ENCODE peak calls at places on chromosomes 2 and 18, in five cellular contexts. N is fibroblast of pulmonary artery; U is SK-N-DZ; K is stimulated activated naive CD8-positive, alpha-beta T cell treated with anti-CD3 and anti-CD28 coated beads, Interleukin-15, Interleukin-2, amounts not matched to agents 100 U/mL and 50 U/mL, for 24 hours; T is activated CD4-positive, alpha-beta T cell treated with anti-CD3 and anti-CD28 coated beads for 48 hours. A is an unnamed sample.

GRCh38 chr2:172305066-172305465 is 122.3 kb upstream of the ITGA6 start:
- DNase-seq in N (no peak), T (no peak), K (no peak), U (no peak), A (no peak)

GRCh38 chr2:3728104-3729054 is 25.0 kb downstream of the DCDC2C start:
- DNase-seq in T (no peak), K (no peak), U (peak), N (peak), A (peak)

GRCh38 chr2:28316546-28317335 is 75.9 kb upstream of the FOSL2 start:
- DNase-seq in T (no peak), K (no peak), N (no peak), U (no peak), A (no peak)

GRCh38 chr2:102553601-102554000 is 65.8 kb upstream of the SLC9A2 start:
- DNase-seq in T (no peak), U (no peak), N (no peak), K (no peak), A (no peak)

GRCh38 chr18:31819106-31819924 is 58.6 kb upstream of the SLC25A52 start:
- DNase-seq in T (no peak), K (no peak), U (peak), N (peak), A (peak)

GRCh38 chr2:152098798-152099654 is at the start of gene CACNB4:
- DNase-seq in T (peak), N (peak), U (peak), K (peak), A (no peak)

GRCh38 chr2:47735046-47735445 is 47.9 kb upstream of the MSH6 start:
- DNase-seq in N (no peak), U (no peak), K (no peak), T (no peak), A (no peak)

GRCh38 chr18:56560992-56561391 is 77.4 kb downstream of the TXNL1 start:
- DNase-seq in K (no peak), N (no peak), U (no peak), T (no peak), A (no peak)

GRCh38 chr2:128354731-128355470 is 36.2 kb upstream of the HS6ST1 start:
- DNase-seq in N (peak), T (no peak), U (no peak), K (no peak), A (peak)

GRCh38 chr2:9554841-9555337 is 741 bp downstream of the ADAM17 start:
- DNase-seq in N (peak), K (peak), U (peak), T (peak), A (peak)

GRCh38 chr18:43141208-43141607 is 25.7 kb upstream of the RIT2 start:
- DNase-seq in T (no peak), U (no peak), K (no peak), N (no peak), A (no peak)

GRCh38 chr2:28687181-28687580 is 64.4 kb upstream of the PPP1CB start:
- DNase-seq in U (no peak), T (no peak), K (no peak), N (no peak), A (no peak)

GRCh38 chr2:160225722-160226121 is 25.6 kb upstream of the ITGB6 start:
- DNase-seq in K (no peak), U (no peak), N (no peak), T (no peak), A (no peak)

GRCh38 chr2:188181035-188181434 is 110.6 kb upstream of the GULP1 start:
- DNase-seq in N (peak), K (no peak), U (no peak), T (no peak), A (no peak)

GRCh38 chr2:240589381-240589780 is 2.8 kb downstream of the CAPN10 start:
- DNase-seq in U (no peak), N (no peak), K (no peak), T (no peak), A (no peak)

GRCh38 chr18:67788784-67789545 is 272.4 kb upstream of the DSEL start:
- DNase-seq in T (no peak), U (no peak), K (no peak), N (no peak), A (no peak)

GRCh38 chr2:230904856-230905447 is 20.1 kb downstream of the GPR55 start:
- DNase-seq in N (no peak), U (no peak), T (peak), K (no peak), A (no peak)

GRCh38 chr2:238875161-238875530 is 27.3 kb downstream of the TWIST2 start:
- DNase-seq in T (no peak), K (no peak), U (no peak), N (peak), A (no peak)

GRCh38 chr2:163698857-163699256 is 37.0 kb downstream of the FIGN start:
- DNase-seq in K (no peak), N (no peak), U (no peak), T (no peak), A (no peak)

GRCh38 chr2:95110395-95110794 is 11.2 kb downstream of the MRPS5 start:
- DNase-seq in N (no peak), U (no peak), K (no peak), T (no peak), A (no peak)

GRCh38 chr2:88003074-88003755 is 13.1 kb downstream of the RNU2-63P start:
- DNase-seq in T (no peak), U (no peak), K (no peak), N (peak), A (peak)

GRCh38 chr18:28114472-28114871 is 62.5 kb downstream of the CDH2 start:
- DNase-seq in T (no peak), U (no peak), N (peak), K (no peak), A (peak)

GRCh38 chr2:174826051-174826450 is 61.8 kb upstream of the CHRNA1 start:
- DNase-seq in T (no peak), U (no peak), N (peak), K (no peak), A (peak)

GRCh38 chr2:112256654-112257053 is 1.8 kb upstream of the ZC3H8 start:
- DNase-seq in N (no peak), T (no peak), U (no peak), K (no peak), A (no peak)

GRCh38 chr2:157304811-157305712 is 20.6 kb downstream of the ERMN start:
- DNase-seq in K (no peak), N (peak), U (no peak), T (no peak), A (peak)

GRCh38 chr2:159471340-159471739 is 145.0 kb downstream of the BAZ2B start:
- DNase-seq in N (no peak), K (no peak), T (no peak), U (no peak), A (no peak)

GRCh38 chr2:111123751-111124150 is 3.0 kb downstream of the BCL2L11 start:
- DNase-seq in N (no peak), U (no peak), K (no peak), T (no peak), A (no peak)

GRCh38 chr2:201261471-201261870 is 1.1 kb downstream of the CASP8 start:
- DNase-seq in K (peak), T (peak), N (no peak), U (no peak), A (no peak)

GRCh38 chr18:55228191-55228590 is 268.9 kb upstream of the CCDC68 start:
- DNase-seq in K (no peak), U (no peak), N (no peak), T (no peak), A (peak)

GRCh38 chr18:49920731-49921130 is 107.4 kb upstream of the ACAA2 start:
- DNase-seq in T (no peak), K (no peak), U (no peak), N (no peak), A (peak)

GRCh38 chr18:63963610-63964256 is 6.1 kb upstream of the SERPINB8 start:
- DNase-seq in T (peak), U (no peak), N (peak), K (peak), A (peak)

GRCh38 chr2:110903548-110903947 is 171.2 kb downstream of the ACOXL start:
- DNase-seq in T (no peak), N (no peak), K (no peak), U (no peak), A (no peak)

GRCh38 chr18:74290831-74291770 is 662 bp downstream of the CYB5A start:
- DNase-seq in N (peak), U (no peak), K (no peak), T (no peak), A (no peak)

GRCh38 chr2:98768765-98769476 is 38.0 kb upstream of the MGAT4A start:
- DNase-seq in U (no peak), T (no peak), K (no peak), N (peak), A (peak)

GRCh38 chr18:14189858-14190257 is 57.6 kb upstream of the ZNF519 start:
- DNase-seq in T (peak), N (peak), K (no peak), U (no peak), A (peak)